ENCODE peak calls at places on chromosome 21, in five cellular contexts. M is T-helper 9 cell, G is NCI-H446, L is ELR, K is A549. I is an unnamed sample.

GRCh38 chr21:20445971-20446370 is 552.2 kb upstream of the NCAM2 start:
- DNase-seq in M (no peak), G (no peak), L (no peak), K (no peak), I (no peak)

GRCh38 chr21:41258617-41259016 is 58.0 kb upstream of the FAM3B start:
- DNase-seq in M (no peak), G (no peak), L (peak), K (no peak), I (no peak)

GRCh38 chr21:46500224-46500861 is 41.7 kb downstream of the DIP2A start:
- DNase-seq in M (no peak), G (no peak), L (peak), K (peak), I (no peak)

GRCh38 chr21:33028759-33029511 is 3.2 kb downstream of the OLIG2 start:
- DNase-seq in M (no peak), G (no peak), L (no peak), K (no peak), I (no peak)

GRCh38 chr21:45488839-45489479 is 53.3 kb downstream of the SLC19A1 start:
- DNase-seq in M (no peak), G (no peak), L (no peak), K (no peak), I (no peak)

GRCh38 chr21:31124005-31124404 is 85.7 kb upstream of the KRTAP19-8 start:
- DNase-seq in M (no peak), G (no peak), L (no peak), K (no peak), I (no peak)

GRCh38 chr21:31180256-31181088 is 142.2 kb upstream of the KRTAP19-8 start:
- DNase-seq in M (no peak), G (peak), L (peak), K (peak), I (no peak)

GRCh38 chr21:31132574-31133242 is 94.4 kb upstream of the KRTAP19-8 start:
- DNase-seq in M (peak), G (no peak), L (no peak), K (no peak), I (peak)

GRCh38 chr21:15127437-15127836 is 62.6 kb upstream of the NRIP1 start:
- DNase-seq in M (no peak), G (no peak), L (no peak), K (no peak), I (no peak)

GRCh38 chr21:36209626-36210171 is 53.1 kb downstream of the DOP1B start:
- DNase-seq in M (peak), G (no peak), L (peak), K (peak), I (peak)

GRCh38 chr21:32712641-32713040 is 15.2 kb downstream of the SYNJ1 start:
- DNase-seq in M (no peak), G (no peak), L (no peak), K (no peak), I (no peak)

GRCh38 chr21:20802201-20802600 is 196.0 kb upstream of the NCAM2 start:
- DNase-seq in M (no peak), G (peak), L (no peak), K (no peak), I (no peak)

GRCh38 chr21:14603202-14603601 is 57.1 kb upstream of the SAMSN1 start:
- DNase-seq in M (no peak), G (no peak), L (peak), K (no peak), I (no peak)

GRCh38 chr21:35036521-35037383 is 12.3 kb downstream of the RUNX1 start:
- DNase-seq in M (no peak), G (no peak), L (no peak), K (no peak), I (no peak)

GRCh38 chr21:33230518-33231324 is 983 bp downstream of the IFNAR2 start:
- DNase-seq in M (peak), G (no peak), L (peak), K (peak), I (peak)

GRCh38 chr21:40504825-40505224 is 342.1 kb downstream of the DSCAM start:
- DNase-seq in M (no peak), G (no peak), L (no peak), K (no peak), I (no peak)

GRCh38 chr21:14520535-14520934 is 25.6 kb downstream of the SAMSN1 start:
- DNase-seq in M (no peak), G (no peak), L (no peak), K (no peak), I (no peak)

GRCh38 chr21:17602874-17603273 is 9.8 kb downstream of the BTG3 start:
- DNase-seq in M (no peak), G (no peak), L (peak), K (no peak), I (no peak)

GRCh38 chr21:16117851-16118592 is 388.2 kb downstream of the USP25 start:
- DNase-seq in M (no peak), G (peak), L (peak), K (peak), I (no peak)

GRCh38 chr21:34815831-34816700 is 147.3 kb downstream of the CLIC6 start:
- DNase-seq in M (no peak), G (no peak), L (peak), K (no peak), I (no peak)

GRCh38 chr21:46392921-46393320 is 65.8 kb upstream of the DIP2A start:
- DNase-seq in M (no peak), G (no peak), L (no peak), K (no peak), I (no peak)

GRCh38 chr21:33011462-33011861 is 14.3 kb upstream of the OLIG2 start:
- DNase-seq in M (no peak), G (no peak), L (peak), K (peak), I (no peak)

GRCh38 chr21:17783816-17784598 is 35.1 kb downstream of the C21orf91 start:
- DNase-seq in M (no peak), G (no peak), L (no peak), K (no peak), I (peak)

GRCh38 chr21:42777757-42778344 is 101.5 kb downstream of the WDR4 start:
- DNase-seq in M (no peak), G (no peak), L (no peak), K (no peak), I (no peak)

GRCh38 chr21:44913425-44914175 is 7.1 kb downstream of the ITGB2 start:
- DNase-seq in M (no peak), G (no peak), L (no peak), K (no peak), I (no peak)

GRCh38 chr21:45050361-45050785 is 24.0 kb upstream of the ADARB1 start:
- DNase-seq in M (no peak), G (no peak), L (no peak), K (no peak), I (no peak)

GRCh38 chr21:15839601-15840000 is 109.8 kb downstream of the USP25 start:
- DNase-seq in M (no peak), G (no peak), L (peak), K (no peak), I (no peak)

GRCh38 chr21:35226960-35227741 is 178.0 kb upstream of the RUNX1 start:
- DNase-seq in M (peak), G (no peak), L (no peak), K (no peak), I (peak)

GRCh38 chr21:33370292-33370691 is 32.9 kb upstream of the IFNGR2 start:
- DNase-seq in M (no peak), G (no peak), L (no peak), K (no peak), I (no peak)

GRCh38 chr21:44354001-44354405 is 582 bp downstream of the TRPM2 start:
- DNase-seq in M (no peak), G (no peak), L (no peak), K (no peak), I (no peak)

GRCh38 chr21:38380391-38381137 is 117.7 kb downstream of the ERG start:
- DNase-seq in M (no peak), G (no peak), L (peak), K (peak), I (no peak)

GRCh38 chr21:16320110-16320509 is 590.3 kb downstream of the USP25 start:
- DNase-seq in M (no peak), G (no peak), L (no peak), K (no peak), I (no peak)

GRCh38 chr21:44950351-44950750 is 10.5 kb downstream of the SLX9 start:
- DNase-seq in M (no peak), G (no peak), L (no peak), K (no peak), I (no peak)

GRCh38 chr21:37176716-37177115 is 90.4 kb downstream of the VPS26C start:
- DNase-seq in M (no peak), G (no peak), L (no peak), K (no peak), I (no peak)

GRCh38 chr21:38777521-38777920 is 28.2 kb upstream of the ETS2 start:
- DNase-seq in M (no peak), G (no peak), L (no peak), K (no peak), I (no peak)